ENCODE peak calls at places on chromosomes 16 and 17, in six cellular contexts. One of them, this sample, is unnamed. For H3K4me1, H3K27me3 and H3K9me3, the result is how much of the 10 kb centered on the place peaks cover.

GRCh38 chr17:6868579-6868978 is 37.0 kb upstream of the TEKT1 start:
- DNase-seq in adipocyte: no peak
- DNase-seq in Caco-2: no peak
- DNase-seq in CD8-positive, alpha-beta T cell: no peak
- DNase-seq in tibial nerve: no peak
- DNase-seq in adrenal gland: no peak
- DNase-seq in this sample: no peak

GRCh38 chr16:71426069-71426879 is 15.6 kb downstream of the TLE7 start:
- DNase-seq in adipocyte: peak
- DNase-seq in Caco-2: no peak
- DNase-seq in CD8-positive, alpha-beta T cell: no peak
- DNase-seq in tibial nerve: peak
- DNase-seq in adrenal gland: no peak
- DNase-seq in this sample: no peak

GRCh38 chr16:89720520-89720858 is 209 bp downstream of the VPS9D1 start:
- DNase-seq in adipocyte: no peak
- DNase-seq in Caco-2: peak
- DNase-seq in CD8-positive, alpha-beta T cell: no peak
- DNase-seq in tibial nerve: no peak
- DNase-seq in adrenal gland: peak
- DNase-seq in this sample: no peak

GRCh38 chr17:222172-222571 is 40.7 kb upstream of the DOC2B start:
- DNase-seq in adipocyte: no peak
- DNase-seq in Caco-2: no peak
- DNase-seq in CD8-positive, alpha-beta T cell: no peak
- DNase-seq in tibial nerve: no peak
- DNase-seq in adrenal gland: no peak
- DNase-seq in this sample: no peak

GRCh38 chr17:81672954-81673353 is 6.4 kb downstream of the CCDC137 start:
- DNase-seq in adipocyte: no peak
- DNase-seq in Caco-2: no peak
- DNase-seq in CD8-positive, alpha-beta T cell: no peak
- DNase-seq in tibial nerve: no peak
- DNase-seq in adrenal gland: no peak
- DNase-seq in this sample: peak

GRCh38 chr17:15185625-15185991 is 79.5 kb downstream of the PMP22 start:
- DNase-seq in adipocyte: peak
- DNase-seq in Caco-2: no peak
- DNase-seq in CD8-positive, alpha-beta T cell: no peak
- DNase-seq in tibial nerve: peak
- DNase-seq in adrenal gland: peak
- DNase-seq in this sample: peak

GRCh38 chr17:16449121-16449570 is 33.8 kb downstream of the TRPV2 start:
- DNase-seq in adipocyte: no peak
- DNase-seq in Caco-2: no peak
- DNase-seq in CD8-positive, alpha-beta T cell: no peak
- DNase-seq in tibial nerve: no peak
- DNase-seq in adrenal gland: no peak
- DNase-seq in this sample: no peak

GRCh38 chr17:63082273-63082861 is 116.3 kb downstream of the TANC2 start:
- DNase-seq in adipocyte: peak
- DNase-seq in Caco-2: no peak
- DNase-seq in CD8-positive, alpha-beta T cell: no peak
- DNase-seq in tibial nerve: no peak
- DNase-seq in adrenal gland: no peak
- DNase-seq in this sample: no peak

GRCh38 chr17:50956750-50957523 is 90.8 kb upstream of the TOB1 start:
- DNase-seq in adipocyte: peak
- DNase-seq in Caco-2: peak
- DNase-seq in CD8-positive, alpha-beta T cell: peak
- DNase-seq in tibial nerve: peak
- DNase-seq in adrenal gland: peak
- DNase-seq in this sample: peak

GRCh38 chr17:1107777-1108559 is 71.8 kb downstream of the ABR start:
- DNase-seq in adipocyte: no peak
- DNase-seq in Caco-2: peak
- DNase-seq in CD8-positive, alpha-beta T cell: no peak
- DNase-seq in tibial nerve: no peak
- DNase-seq in adrenal gland: no peak
- DNase-seq in this sample: no peak

GRCh38 chr16:578870-579405 is 9.2 kb downstream of the PIGQ start:
- DNase-seq in adipocyte: peak
- DNase-seq in Caco-2: peak
- DNase-seq in CD8-positive, alpha-beta T cell: peak
- DNase-seq in tibial nerve: peak
- DNase-seq in adrenal gland: peak
- DNase-seq in this sample: no peak

GRCh38 chr16:1057252-1057932 is 15.2 kb upstream of the SSTR5 start:
- DNase-seq in adipocyte: peak
- DNase-seq in Caco-2: peak
- DNase-seq in CD8-positive, alpha-beta T cell: peak
- DNase-seq in tibial nerve: no peak
- DNase-seq in adrenal gland: peak
- DNase-seq in this sample: no peak

GRCh38 chr17:2724783-2725164 is 13.2 kb upstream of the CLUH start:
- DNase-seq in adipocyte: peak
- DNase-seq in Caco-2: peak
- DNase-seq in CD8-positive, alpha-beta T cell: no peak
- DNase-seq in tibial nerve: no peak
- DNase-seq in adrenal gland: no peak
- DNase-seq in this sample: no peak

GRCh38 chr17:51802544-51802943 is 356.0 kb downstream of the CA10 start:
- DNase-seq in adipocyte: no peak
- DNase-seq in Caco-2: no peak
- DNase-seq in CD8-positive, alpha-beta T cell: no peak
- DNase-seq in tibial nerve: no peak
- DNase-seq in adrenal gland: no peak
- DNase-seq in this sample: no peak

GRCh38 chr17:44672479-44673093 is 16.3 kb downstream of the MEIOC start:
- DNase-seq in adipocyte: peak
- DNase-seq in Caco-2: no peak
- DNase-seq in CD8-positive, alpha-beta T cell: no peak
- DNase-seq in tibial nerve: no peak
- DNase-seq in adrenal gland: no peak
- DNase-seq in this sample: peak

GRCh38 chr17:80833952-80834895 is 157.4 kb upstream of the CHMP6 start:
- DNase-seq in adipocyte: peak
- DNase-seq in Caco-2: no peak
- DNase-seq in CD8-positive, alpha-beta T cell: no peak
- DNase-seq in tibial nerve: peak
- DNase-seq in adrenal gland: peak
- DNase-seq in this sample: no peak

GRCh38 chr17:42928714-42929496 is 28.3 kb downstream of the G6PC1 start:
- DNase-seq in adipocyte: peak
- DNase-seq in Caco-2: peak
- DNase-seq in CD8-positive, alpha-beta T cell: no peak
- DNase-seq in tibial nerve: peak
- DNase-seq in adrenal gland: peak
- DNase-seq in this sample: peak

GRCh38 chr16:81189100-81189664 is 49.3 kb upstream of the BCO1 start:
- DNase-seq in adipocyte: peak
- DNase-seq in Caco-2: no peak
- DNase-seq in CD8-positive, alpha-beta T cell: no peak
- DNase-seq in tibial nerve: peak
- DNase-seq in adrenal gland: peak
- DNase-seq in this sample: peak

GRCh38 chr16:67441907-67442306 is 11.0 kb downstream of the HSD11B2 start:
- DNase-seq in adipocyte: peak
- DNase-seq in Caco-2: no peak
- DNase-seq in CD8-positive, alpha-beta T cell: no peak
- DNase-seq in tibial nerve: no peak
- DNase-seq in adrenal gland: no peak
- DNase-seq in this sample: no peak

GRCh38 chr17:28737770-28738679 is 5.8 kb upstream of the TRAF4 start:
- DNase-seq in adipocyte: no peak
- DNase-seq in Caco-2: no peak
- DNase-seq in CD8-positive, alpha-beta T cell: no peak
- DNase-seq in tibial nerve: no peak
- DNase-seq in adrenal gland: no peak
- DNase-seq in this sample: no peak

GRCh38 chr17:75814900-75815373 is 29.3 kb downstream of the UNC13D start:
- DNase-seq in adipocyte: peak
- DNase-seq in Caco-2: no peak
- DNase-seq in CD8-positive, alpha-beta T cell: no peak
- DNase-seq in tibial nerve: no peak
- DNase-seq in adrenal gland: peak
- DNase-seq in this sample: no peak

GRCh38 chr17:13931111-13931526 is 138.2 kb upstream of the COX10 start:
- DNase-seq in adipocyte: no peak
- DNase-seq in Caco-2: no peak
- DNase-seq in CD8-positive, alpha-beta T cell: no peak
- DNase-seq in tibial nerve: peak
- DNase-seq in adrenal gland: peak
- DNase-seq in this sample: peak

GRCh38 chr16:21088646-21089538 is 61.8 kb downstream of the DNAH3 start:
- DNase-seq in adipocyte: peak
- DNase-seq in Caco-2: no peak
- DNase-seq in CD8-positive, alpha-beta T cell: no peak
- DNase-seq in tibial nerve: no peak
- DNase-seq in adrenal gland: no peak
- DNase-seq in this sample: no peak

GRCh38 chr16:4500283-4500682 is 24.1 kb downstream of the HMOX2 start:
- DNase-seq in adipocyte: peak
- DNase-seq in Caco-2: no peak
- DNase-seq in CD8-positive, alpha-beta T cell: no peak
- DNase-seq in tibial nerve: no peak
- DNase-seq in adrenal gland: peak
- DNase-seq in this sample: no peak

GRCh38 chr17:19630651-19631050 is 17.9 kb upstream of the ALDH3A2 start:
- DNase-seq in adipocyte: no peak
- DNase-seq in Caco-2: no peak
- DNase-seq in CD8-positive, alpha-beta T cell: no peak
- DNase-seq in tibial nerve: no peak
- DNase-seq in adrenal gland: no peak
- DNase-seq in this sample: no peak

GRCh38 chr16:57310801-57311200 is 26.3 kb upstream of the PLLP start:
- DNase-seq in adipocyte: no peak
- DNase-seq in Caco-2: no peak
- DNase-seq in CD8-positive, alpha-beta T cell: no peak
- DNase-seq in tibial nerve: no peak
- DNase-seq in adrenal gland: peak
- DNase-seq in this sample: no peak

GRCh38 chr16:57315401-57315800 is 30.9 kb upstream of the PLLP start:
- DNase-seq in adipocyte: no peak
- DNase-seq in Caco-2: no peak
- DNase-seq in CD8-positive, alpha-beta T cell: no peak
- DNase-seq in tibial nerve: no peak
- DNase-seq in adrenal gland: peak
- DNase-seq in this sample: no peak

GRCh38 chr16:57313509-57313908 is 29.0 kb upstream of the PLLP start:
- DNase-seq in adipocyte: no peak
- DNase-seq in Caco-2: no peak
- DNase-seq in CD8-positive, alpha-beta T cell: no peak
- DNase-seq in tibial nerve: no peak
- DNase-seq in adrenal gland: no peak
- DNase-seq in this sample: no peak

GRCh38 chr16:57316390-57317017 is 32.0 kb upstream of the PLLP start:
- DNase-seq in adipocyte: peak
- DNase-seq in Caco-2: peak
- DNase-seq in CD8-positive, alpha-beta T cell: no peak
- DNase-seq in tibial nerve: peak
- DNase-seq in adrenal gland: peak
- DNase-seq in this sample: no peak

GRCh38 chr16:57314161-57314785 is 29.8 kb upstream of the PLLP start:
- DNase-seq in adipocyte: no peak
- DNase-seq in Caco-2: no peak
- DNase-seq in CD8-positive, alpha-beta T cell: no peak
- DNase-seq in tibial nerve: no peak
- DNase-seq in adrenal gland: peak
- DNase-seq in this sample: no peak
- H3K4me1 ChIP-seq in adipocyte: under half
- H3K4me1 ChIP-seq in Caco-2: under half
- H3K4me1 ChIP-seq in CD8-positive, alpha-beta T cell: under half
- H3K4me1 ChIP-seq in tibial nerve: under half
- H3K4me1 ChIP-seq in adrenal gland: under half
- H3K4me1 ChIP-seq in this sample: under half

GRCh38 chr17:77697480-77698400 is 260.8 kb upstream of the TNRC6C start:
- DNase-seq in adipocyte: no peak
- DNase-seq in Caco-2: no peak
- DNase-seq in CD8-positive, alpha-beta T cell: no peak
- DNase-seq in tibial nerve: no peak
- DNase-seq in adrenal gland: peak
- DNase-seq in this sample: no peak
- H3K27me3 ChIP-seq in adipocyte: half or more
- H3K27me3 ChIP-seq in Caco-2: under half
- H3K27me3 ChIP-seq in CD8-positive, alpha-beta T cell: under half
- H3K27me3 ChIP-seq in tibial nerve: under half
- H3K27me3 ChIP-seq in adrenal gland: under half
- H3K27me3 ChIP-seq in this sample: half or more

GRCh38 chr16:35308674-35309073 is 1849.3 kb downstream of the TP53TG3F start:
- DNase-seq in adipocyte: no peak
- DNase-seq in Caco-2: no peak
- DNase-seq in CD8-positive, alpha-beta T cell: no peak
- DNase-seq in tibial nerve: no peak
- DNase-seq in adrenal gland: no peak
- DNase-seq in this sample: no peak

GRCh38 chr16:35314298-35314697 is 1854.9 kb downstream of the TP53TG3F start:
- DNase-seq in adipocyte: no peak
- DNase-seq in Caco-2: no peak
- DNase-seq in CD8-positive, alpha-beta T cell: no peak
- DNase-seq in tibial nerve: no peak
- DNase-seq in adrenal gland: no peak
- DNase-seq in this sample: no peak

GRCh38 chr16:35310999-35311398 is 1851.6 kb downstream of the TP53TG3F start:
- DNase-seq in adipocyte: no peak
- DNase-seq in Caco-2: no peak
- DNase-seq in CD8-positive, alpha-beta T cell: no peak
- DNase-seq in tibial nerve: no peak
- DNase-seq in adrenal gland: no peak
- DNase-seq in this sample: no peak

GRCh38 chr16:35306915-35307314 is 1847.5 kb downstream of the TP53TG3F start:
- DNase-seq in adipocyte: no peak
- DNase-seq in Caco-2: no peak
- DNase-seq in CD8-positive, alpha-beta T cell: no peak
- DNase-seq in tibial nerve: no peak
- DNase-seq in adrenal gland: no peak
- DNase-seq in this sample: no peak

GRCh38 chr16:35311475-35311874 is 1852.1 kb downstream of the TP53TG3F start:
- DNase-seq in adipocyte: no peak
- DNase-seq in Caco-2: no peak
- DNase-seq in CD8-positive, alpha-beta T cell: no peak
- DNase-seq in tibial nerve: no peak
- DNase-seq in adrenal gland: no peak
- DNase-seq in this sample: no peak
- H3K9me3 ChIP-seq in adipocyte: under half
- H3K9me3 ChIP-seq in Caco-2: under half
- H3K9me3 ChIP-seq in CD8-positive, alpha-beta T cell: under half
- H3K9me3 ChIP-seq in tibial nerve: under half
- H3K9me3 ChIP-seq in adrenal gland: under half
- H3K9me3 ChIP-seq in this sample: under half

DNA sequence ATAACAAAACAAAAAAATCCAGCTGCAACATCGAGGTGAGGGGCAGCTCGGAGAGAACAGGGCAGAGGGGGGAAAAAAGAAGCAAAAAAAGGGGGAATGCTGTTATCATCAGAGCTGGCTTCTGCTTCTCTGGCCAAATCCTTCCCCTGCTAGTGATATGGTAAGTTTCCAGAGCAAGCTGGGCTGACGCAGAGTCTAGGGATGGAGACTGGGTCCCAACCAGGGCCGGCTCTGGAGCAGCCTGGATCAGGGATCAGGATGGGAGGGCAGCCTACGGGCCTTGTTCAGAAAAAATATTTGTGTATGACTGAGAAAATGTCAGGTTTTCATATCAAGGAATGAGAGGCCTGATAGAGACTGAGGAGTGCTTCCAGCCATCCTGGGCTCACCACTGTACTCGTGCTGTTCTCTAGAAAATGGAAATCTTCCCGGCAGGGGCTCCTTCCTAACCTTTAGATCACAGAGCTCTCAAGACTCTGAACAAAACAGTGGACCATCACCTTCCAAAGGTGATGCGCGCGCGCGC is 726 bp upstream of the C1QTNF1 start:
- DNase-seq in adipocyte: no peak
- DNase-seq in Caco-2: no peak
- DNase-seq in CD8-positive, alpha-beta T cell: no peak
- DNase-seq in tibial nerve: no peak
- DNase-seq in adrenal gland: peak
- DNase-seq in this sample: no peak
- H3K4me1 ChIP-seq in adipocyte: half or more
- H3K4me1 ChIP-seq in Caco-2: half or more
- H3K4me1 ChIP-seq in CD8-positive, alpha-beta T cell: under half
- H3K4me1 ChIP-seq in tibial nerve: half or more
- H3K4me1 ChIP-seq in adrenal gland: half or more
- H3K4me1 ChIP-seq in this sample: under half

This sample was measured in SJCRH30.